ENCODE peak calls at places on chromosomes 3 and 15, in eight cellular contexts. One of them, this sample, is unnamed.
A peak's percentile ranks its signal among the peaks of the same experiment; 100 is the strongest.

GRCh38 chr3:27639271-27639670 is 82.9 kb downstream of the EOMES start:
- DNase-seq in prostate gland: no peak
- DNase-seq in adrenal gland: no peak
- DNase-seq in uterus: no peak
- DNase-seq in heart left ventricle: no peak
- DNase-seq in breast epithelium: no peak
- DNase-seq in IMR-90: no peak
- DNase-seq in endothelial cell of umbilical vein: no peak
- DNase-seq in this sample: no peak

GRCh38 chr15:62063851-62064635 is 2.7 kb upstream of the C2CD4A start:
- DNase-seq in prostate gland: no peak
- DNase-seq in adrenal gland: no peak
- DNase-seq in uterus: no peak
- DNase-seq in heart left ventricle: no peak
- DNase-seq in breast epithelium: no peak
- DNase-seq in IMR-90: no peak
- DNase-seq in endothelial cell of umbilical vein: peak; percentile 52
- DNase-seq in this sample: no peak

GRCh38 chr3:81936817-81937216 is 175.4 kb upstream of the GBE1 start:
- DNase-seq in prostate gland: no peak
- DNase-seq in adrenal gland: no peak
- DNase-seq in uterus: no peak
- DNase-seq in heart left ventricle: no peak
- DNase-seq in breast epithelium: no peak
- DNase-seq in IMR-90: no peak
- DNase-seq in endothelial cell of umbilical vein: no peak
- DNase-seq in this sample: no peak

GRCh38 chr3:98906230-98906629 is 4.7 kb upstream of the DCBLD2 start:
- DNase-seq in prostate gland: no peak
- DNase-seq in adrenal gland: no peak
- DNase-seq in uterus: no peak
- DNase-seq in heart left ventricle: no peak
- DNase-seq in breast epithelium: no peak
- DNase-seq in IMR-90: peak; percentile 90
- DNase-seq in endothelial cell of umbilical vein: no peak
- DNase-seq in this sample: no peak

GRCh38 chr3:171427771-171428320 is 32.4 kb downstream of the TNIK start:
- DNase-seq in prostate gland: no peak
- DNase-seq in adrenal gland: no peak
- DNase-seq in uterus: no peak
- DNase-seq in heart left ventricle: no peak
- DNase-seq in breast epithelium: no peak
- DNase-seq in IMR-90: no peak
- DNase-seq in endothelial cell of umbilical vein: no peak
- DNase-seq in this sample: no peak

GRCh38 chr15:80991446-80991845 is 1.8 kb upstream of the MESD start:
- DNase-seq in prostate gland: no peak
- DNase-seq in adrenal gland: no peak
- DNase-seq in uterus: peak; percentile 68
- DNase-seq in heart left ventricle: no peak
- DNase-seq in breast epithelium: no peak
- DNase-seq in IMR-90: peak; percentile 73
- DNase-seq in endothelial cell of umbilical vein: no peak
- DNase-seq in this sample: peak; percentile 61

GRCh38 chr3:95719481-95719880 is 1094.9 kb upstream of the EPHA6 start:
- DNase-seq in prostate gland: no peak
- DNase-seq in adrenal gland: no peak
- DNase-seq in uterus: no peak
- DNase-seq in heart left ventricle: no peak
- DNase-seq in breast epithelium: no peak
- DNase-seq in IMR-90: no peak
- DNase-seq in endothelial cell of umbilical vein: no peak
- DNase-seq in this sample: no peak

GRCh38 chr15:69757186-69757585 is 304.6 kb downstream of the RPLP1 start:
- DNase-seq in prostate gland: no peak
- DNase-seq in adrenal gland: no peak
- DNase-seq in uterus: no peak
- DNase-seq in heart left ventricle: no peak
- DNase-seq in breast epithelium: no peak
- DNase-seq in IMR-90: peak; percentile 21
- DNase-seq in endothelial cell of umbilical vein: no peak
- DNase-seq in this sample: no peak

GRCh38 chr3:59326246-59327024 is 276.6 kb upstream of the CFAP20DC start:
- DNase-seq in prostate gland: no peak
- DNase-seq in adrenal gland: no peak
- DNase-seq in uterus: no peak
- DNase-seq in heart left ventricle: no peak
- DNase-seq in breast epithelium: no peak
- DNase-seq in IMR-90: no peak
- DNase-seq in endothelial cell of umbilical vein: no peak
- DNase-seq in this sample: no peak

GRCh38 chr3:110126065-110126464 is 788.7 kb upstream of the DPPA4 start:
- DNase-seq in prostate gland: no peak
- DNase-seq in adrenal gland: no peak
- DNase-seq in uterus: no peak
- DNase-seq in heart left ventricle: peak; percentile 35
- DNase-seq in breast epithelium: no peak
- DNase-seq in IMR-90: peak; percentile 19
- DNase-seq in endothelial cell of umbilical vein: no peak
- DNase-seq in this sample: no peak

GRCh38 chr3:56282341-56282740 is 185.9 kb downstream of the ERC2 start:
- DNase-seq in prostate gland: no peak
- DNase-seq in adrenal gland: no peak
- DNase-seq in uterus: no peak
- DNase-seq in heart left ventricle: no peak
- DNase-seq in breast epithelium: no peak
- DNase-seq in IMR-90: no peak
- DNase-seq in endothelial cell of umbilical vein: peak; percentile 76
- DNase-seq in this sample: no peak

GRCh38 chr3:99659965-99660364 is 21.6 kb downstream of the COL8A1 start:
- DNase-seq in prostate gland: no peak
- DNase-seq in adrenal gland: no peak
- DNase-seq in uterus: no peak
- DNase-seq in heart left ventricle: no peak
- DNase-seq in breast epithelium: no peak
- DNase-seq in IMR-90: no peak
- DNase-seq in endothelial cell of umbilical vein: peak; percentile 78
- DNase-seq in this sample: no peak

GRCh38 chr3:129030611-129031010 is 29.5 kb downstream of the EFCC1 start:
- DNase-seq in prostate gland: no peak
- DNase-seq in adrenal gland: no peak
- DNase-seq in uterus: no peak
- DNase-seq in heart left ventricle: no peak
- DNase-seq in breast epithelium: no peak
- DNase-seq in IMR-90: no peak
- DNase-seq in endothelial cell of umbilical vein: no peak
- DNase-seq in this sample: no peak

GRCh38 chr15:35117508-35118280 is 32.6 kb upstream of the NANOGP8 start:
- DNase-seq in prostate gland: no peak
- DNase-seq in adrenal gland: no peak
- DNase-seq in uterus: no peak
- DNase-seq in heart left ventricle: no peak
- DNase-seq in breast epithelium: no peak
- DNase-seq in IMR-90: peak; percentile 5
- DNase-seq in endothelial cell of umbilical vein: no peak
- DNase-seq in this sample: no peak
- TF ChIP-seq POLR2A in prostate gland: no peak
- TF ChIP-seq POLR2A in adrenal gland: no peak
- TF ChIP-seq POLR2A in uterus: no peak
- TF ChIP-seq POLR2A in heart left ventricle: no peak
- TF ChIP-seq POLR2A in breast epithelium: no peak
- TF ChIP-seq POLR2A in IMR-90: no peak
- TF ChIP-seq POLR2A in endothelial cell of umbilical vein: no peak
- TF ChIP-seq POLR2A in this sample: no peak

GRCh38 chr15:29100486-29101000 is 169.1 kb downstream of the NSMCE3 start:
- DNase-seq in prostate gland: no peak
- DNase-seq in adrenal gland: no peak
- DNase-seq in uterus: no peak
- DNase-seq in heart left ventricle: no peak
- DNase-seq in breast epithelium: no peak
- DNase-seq in IMR-90: no peak
- DNase-seq in endothelial cell of umbilical vein: no peak
- DNase-seq in this sample: no peak
- TF ChIP-seq CTCF in prostate gland: no peak
- TF ChIP-seq CTCF in adrenal gland: no peak
- TF ChIP-seq CTCF in uterus: no peak
- TF ChIP-seq CTCF in heart left ventricle: no peak
- TF ChIP-seq CTCF in breast epithelium: no peak
- TF ChIP-seq CTCF in IMR-90: no peak
- TF ChIP-seq CTCF in endothelial cell of umbilical vein: no peak
- TF ChIP-seq CTCF in this sample: no peak

GRCh38 chr3:15066467-15066866 is 1.4 kb upstream of the MRPS25 start:
- DNase-seq in prostate gland: no peak
- DNase-seq in adrenal gland: no peak
- DNase-seq in uterus: no peak
- DNase-seq in heart left ventricle: no peak
- DNase-seq in breast epithelium: no peak
- DNase-seq in IMR-90: no peak
- DNase-seq in endothelial cell of umbilical vein: no peak
- DNase-seq in this sample: no peak

GRCh38 chr3:15063656-15064286 is 1.3 kb downstream of the MRPS25 start:
- DNase-seq in prostate gland: no peak
- DNase-seq in adrenal gland: no peak
- DNase-seq in uterus: no peak
- DNase-seq in heart left ventricle: no peak
- DNase-seq in breast epithelium: no peak
- DNase-seq in IMR-90: no peak
- DNase-seq in endothelial cell of umbilical vein: no peak
- DNase-seq in this sample: no peak

GRCh38 chr3:15065550-15066007 is 464 bp upstream of the MRPS25 start:
- DNase-seq in prostate gland: no peak
- DNase-seq in adrenal gland: no peak
- DNase-seq in uterus: no peak
- DNase-seq in heart left ventricle: no peak
- DNase-seq in breast epithelium: no peak
- DNase-seq in IMR-90: no peak
- DNase-seq in endothelial cell of umbilical vein: no peak
- DNase-seq in this sample: no peak

GRCh38 chr3:15064299-15064834 is 748 bp downstream of the MRPS25 start:
- DNase-seq in prostate gland: no peak
- DNase-seq in adrenal gland: no peak
- DNase-seq in uterus: no peak
- DNase-seq in heart left ventricle: no peak
- DNase-seq in breast epithelium: no peak
- DNase-seq in IMR-90: peak; percentile 25
- DNase-seq in endothelial cell of umbilical vein: peak; percentile 61
- DNase-seq in this sample: peak; percentile 42

GRCh38 chr3:15064835-15065549 is at the start of gene MRPS25:
- DNase-seq in prostate gland: peak; percentile 83
- DNase-seq in adrenal gland: peak; percentile 88
- DNase-seq in uterus: peak; percentile 88
- DNase-seq in heart left ventricle: peak; percentile 95
- DNase-seq in breast epithelium: peak; percentile 85
- DNase-seq in IMR-90: peak; percentile 92
- DNase-seq in endothelial cell of umbilical vein: peak; percentile 96
- DNase-seq in this sample: peak; percentile 95
- TF ChIP-seq POLR2A in prostate gland: peak; percentile 75
- TF ChIP-seq POLR2A in adrenal gland: peak; percentile 71
- TF ChIP-seq POLR2A in uterus: peak; percentile 85
- TF ChIP-seq POLR2A in heart left ventricle: peak; percentile 93
- TF ChIP-seq POLR2A in breast epithelium: peak; percentile 57
- TF ChIP-seq POLR2A in IMR-90: peak; percentile 78
- TF ChIP-seq POLR2A in endothelial cell of umbilical vein: peak; percentile 96
- TF ChIP-seq POLR2A in this sample: no peak

GRCh38 chr15:82749951-82750830 is 40.5 kb upstream of the AP3B2 start:
- DNase-seq in prostate gland: peak; percentile 93
- DNase-seq in adrenal gland: peak; percentile 94
- DNase-seq in uterus: peak; percentile 90
- DNase-seq in heart left ventricle: peak; percentile 93
- DNase-seq in breast epithelium: peak; percentile 88
- DNase-seq in IMR-90: peak; percentile 94
- DNase-seq in endothelial cell of umbilical vein: peak; percentile 95
- DNase-seq in this sample: peak; percentile 97
- TF ChIP-seq CTCF in prostate gland: peak; percentile 19
- TF ChIP-seq CTCF in adrenal gland: no peak
- TF ChIP-seq CTCF in uterus: no peak
- TF ChIP-seq CTCF in heart left ventricle: no peak
- TF ChIP-seq CTCF in breast epithelium: no peak
- TF ChIP-seq CTCF in IMR-90: no peak
- TF ChIP-seq CTCF in endothelial cell of umbilical vein: no peak
- TF ChIP-seq CTCF in this sample: no peak